ENCODE peak calls at places on chromosome 3, in seven cellular contexts. One of them, this sample, is unnamed.

GRCh38 chr3:23735575-23736326 is 70.0 kb upstream of the UBE2E1 start:
- DNase-seq in heart right ventricle: peak; percentile 58
- DNase-seq in WERI-Rb-1: peak; percentile 79
- DNase-seq in ascending aorta: no peak
- DNase-seq in omental fat pad: no peak
- DNase-seq in foreskin fibroblast: no peak
- DNase-seq in A673: peak; percentile 40
- DNase-seq in this sample: no peak

GRCh38 chr3:148791296-148791695 is 36.3 kb upstream of the CPB1 start:
- DNase-seq in heart right ventricle: peak; percentile 27
- DNase-seq in WERI-Rb-1: peak; percentile 57
- DNase-seq in ascending aorta: no peak
- DNase-seq in omental fat pad: no peak
- DNase-seq in foreskin fibroblast: no peak
- DNase-seq in A673: no peak
- DNase-seq in this sample: no peak

GRCh38 chr3:61685755-61686154 is 124.4 kb downstream of the PTPRG start:
- DNase-seq in heart right ventricle: no peak
- DNase-seq in WERI-Rb-1: no peak
- DNase-seq in ascending aorta: no peak
- DNase-seq in omental fat pad: no peak
- DNase-seq in foreskin fibroblast: no peak
- DNase-seq in A673: peak; percentile 57
- DNase-seq in this sample: no peak

GRCh38 chr3:45182915-45183881 is 37.0 kb upstream of the CDCP1 start:
- DNase-seq in heart right ventricle: no peak
- DNase-seq in WERI-Rb-1: peak; percentile 71
- DNase-seq in ascending aorta: no peak
- DNase-seq in omental fat pad: no peak
- DNase-seq in foreskin fibroblast: peak; percentile 32
- DNase-seq in A673: peak; percentile 48
- DNase-seq in this sample: peak; percentile 39

GRCh38 chr3:87873136-87873535 is 185.7 kb downstream of the CGGBP1 start:
- DNase-seq in heart right ventricle: no peak
- DNase-seq in WERI-Rb-1: no peak
- DNase-seq in ascending aorta: no peak
- DNase-seq in omental fat pad: no peak
- DNase-seq in foreskin fibroblast: peak; percentile 28
- DNase-seq in A673: no peak
- DNase-seq in this sample: peak; percentile 70

GRCh38 chr3:185645596-185646381 is 59.7 kb downstream of the SENP2 start:
- DNase-seq in heart right ventricle: no peak
- DNase-seq in WERI-Rb-1: peak; percentile 46
- DNase-seq in ascending aorta: no peak
- DNase-seq in omental fat pad: no peak
- DNase-seq in foreskin fibroblast: no peak
- DNase-seq in A673: no peak
- DNase-seq in this sample: no peak

GRCh38 chr3:160098946-160099626 is 110.5 kb downstream of the IL12A start:
- DNase-seq in heart right ventricle: no peak
- DNase-seq in WERI-Rb-1: no peak
- DNase-seq in ascending aorta: no peak
- DNase-seq in omental fat pad: no peak
- DNase-seq in foreskin fibroblast: no peak
- DNase-seq in A673: no peak
- DNase-seq in this sample: no peak

GRCh38 chr3:194306771-194307640 is 44.1 kb downstream of the CPN2 start:
- DNase-seq in heart right ventricle: no peak
- DNase-seq in WERI-Rb-1: no peak
- DNase-seq in ascending aorta: no peak
- DNase-seq in omental fat pad: no peak
- DNase-seq in foreskin fibroblast: no peak
- DNase-seq in A673: no peak
- DNase-seq in this sample: no peak

GRCh38 chr3:23966308-23966707 is 21.2 kb downstream of the NR1D2 start:
- DNase-seq in heart right ventricle: no peak
- DNase-seq in WERI-Rb-1: no peak
- DNase-seq in ascending aorta: no peak
- DNase-seq in omental fat pad: no peak
- DNase-seq in foreskin fibroblast: peak; percentile 65
- DNase-seq in A673: no peak
- DNase-seq in this sample: no peak

GRCh38 chr3:131733086-131733841 is 230.5 kb upstream of the MRPL3 start:
- DNase-seq in heart right ventricle: no peak
- DNase-seq in WERI-Rb-1: no peak
- DNase-seq in ascending aorta: no peak
- DNase-seq in omental fat pad: no peak
- DNase-seq in foreskin fibroblast: no peak
- DNase-seq in A673: no peak
- DNase-seq in this sample: no peak

GRCh38 chr3:188122571-188123169 is 31.3 kb upstream of the LPP start:
- DNase-seq in heart right ventricle: no peak
- DNase-seq in WERI-Rb-1: no peak
- DNase-seq in ascending aorta: no peak
- DNase-seq in omental fat pad: no peak
- DNase-seq in foreskin fibroblast: no peak
- DNase-seq in A673: no peak
- DNase-seq in this sample: no peak

GRCh38 chr3:194521514-194522260 is 34.9 kb upstream of the ATP13A3 start:
- DNase-seq in heart right ventricle: no peak
- DNase-seq in WERI-Rb-1: no peak
- DNase-seq in ascending aorta: peak; percentile 52
- DNase-seq in omental fat pad: no peak
- DNase-seq in foreskin fibroblast: peak; percentile 67
- DNase-seq in A673: no peak
- DNase-seq in this sample: peak; percentile 17

GRCh38 chr3:48344867-48345507 is 11.5 kb upstream of the SPINK8 start:
- DNase-seq in heart right ventricle: no peak
- DNase-seq in WERI-Rb-1: no peak
- DNase-seq in ascending aorta: no peak
- DNase-seq in omental fat pad: no peak
- DNase-seq in foreskin fibroblast: no peak
- DNase-seq in A673: no peak
- DNase-seq in this sample: no peak

GRCh38 chr3:117035785-117036184 is 326.2 kb downstream of the TUSC7 start:
- DNase-seq in heart right ventricle: no peak
- DNase-seq in WERI-Rb-1: no peak
- DNase-seq in ascending aorta: no peak
- DNase-seq in omental fat pad: no peak
- DNase-seq in foreskin fibroblast: peak; percentile 13
- DNase-seq in A673: no peak
- DNase-seq in this sample: no peak

GRCh38 chr3:112619295-112619694 is 21.6 kb downstream of the CCDC80 start:
- DNase-seq in heart right ventricle: no peak
- DNase-seq in WERI-Rb-1: no peak
- DNase-seq in ascending aorta: no peak
- DNase-seq in omental fat pad: no peak
- DNase-seq in foreskin fibroblast: no peak
- DNase-seq in A673: no peak
- DNase-seq in this sample: peak; percentile 28

GRCh38 chr3:187370051-187370450 is 1.9 kb downstream of the RTP4 start:
- DNase-seq in heart right ventricle: no peak
- DNase-seq in WERI-Rb-1: no peak
- DNase-seq in ascending aorta: no peak
- DNase-seq in omental fat pad: no peak
- DNase-seq in foreskin fibroblast: no peak
- DNase-seq in A673: no peak
- DNase-seq in this sample: no peak

GRCh38 chr3:80232760-80233159 is 465.0 kb upstream of the ROBO1 start:
- DNase-seq in heart right ventricle: no peak
- DNase-seq in WERI-Rb-1: no peak
- DNase-seq in ascending aorta: no peak
- DNase-seq in omental fat pad: no peak
- DNase-seq in foreskin fibroblast: peak; percentile 15
- DNase-seq in A673: peak; percentile 3
- DNase-seq in this sample: no peak

GRCh38 chr3:46427929-46428833 is 21.1 kb downstream of the CCRL2 start:
- DNase-seq in heart right ventricle: peak; percentile 29
- DNase-seq in WERI-Rb-1: no peak
- DNase-seq in ascending aorta: no peak
- DNase-seq in omental fat pad: no peak
- DNase-seq in foreskin fibroblast: no peak
- DNase-seq in A673: no peak
- DNase-seq in this sample: no peak

GRCh38 chr3:77038928-77039605 is 832 bp upstream of the ROBO2 start:
- DNase-seq in heart right ventricle: no peak
- DNase-seq in WERI-Rb-1: peak; percentile 52
- DNase-seq in ascending aorta: no peak
- DNase-seq in omental fat pad: no peak
- DNase-seq in foreskin fibroblast: peak; percentile 32
- DNase-seq in A673: peak; percentile 61
- DNase-seq in this sample: no peak

DNA sequence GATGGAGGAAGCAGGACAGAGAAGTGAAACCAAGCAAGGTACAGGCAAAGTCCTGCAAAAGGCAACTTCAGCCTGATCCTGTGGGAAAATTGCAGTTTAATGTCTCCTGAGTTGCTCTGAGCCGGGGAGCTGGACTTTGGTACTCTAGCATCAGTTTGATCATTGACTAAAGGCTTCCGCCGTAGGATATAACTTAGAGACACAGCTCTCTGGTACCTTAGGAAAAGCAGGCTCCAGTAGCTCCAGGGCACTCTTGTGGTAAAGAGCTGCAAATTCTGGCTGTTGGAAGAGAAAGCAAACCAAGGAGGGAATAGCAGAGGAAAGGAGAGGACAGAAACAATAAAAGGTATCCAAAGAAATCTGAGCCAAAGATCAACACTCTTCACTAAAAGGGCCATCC is 521.1 kb downstream of the PLOD2 start:
- DNase-seq in heart right ventricle: no peak
- DNase-seq in WERI-Rb-1: no peak
- DNase-seq in ascending aorta: no peak
- DNase-seq in omental fat pad: no peak
- DNase-seq in foreskin fibroblast: no peak
- DNase-seq in A673: no peak
- DNase-seq in this sample: no peak
- TF ChIP-seq CTCF in heart right ventricle: no peak
- TF ChIP-seq CTCF in WERI-Rb-1: no peak
- TF ChIP-seq CTCF in ascending aorta: no peak
- TF ChIP-seq CTCF in omental fat pad: no peak
- TF ChIP-seq CTCF in foreskin fibroblast: no peak
- TF ChIP-seq CTCF in A673: no peak
- TF ChIP-seq CTCF in this sample: no peak

GRCh38 chr3:169769287-169770181 is at the start of gene ACTRT3:
- DNase-seq in heart right ventricle: peak; percentile 66
- DNase-seq in WERI-Rb-1: no peak
- DNase-seq in ascending aorta: peak; percentile 75
- DNase-seq in omental fat pad: no peak
- DNase-seq in foreskin fibroblast: peak; percentile 69
- DNase-seq in A673: peak; percentile 82
- DNase-seq in this sample: peak; percentile 32

GRCh38 chr3:169765281-169765624 is 393 bp upstream of the TERC start:
- DNase-seq in heart right ventricle: no peak
- DNase-seq in WERI-Rb-1: no peak
- DNase-seq in ascending aorta: no peak
- DNase-seq in omental fat pad: no peak
- DNase-seq in foreskin fibroblast: no peak
- DNase-seq in A673: no peak
- DNase-seq in this sample: no peak

GRCh38 chr3:169760479-169760878 is 4.4 kb downstream of the TERC start:
- DNase-seq in heart right ventricle: no peak
- DNase-seq in WERI-Rb-1: no peak
- DNase-seq in ascending aorta: no peak
- DNase-seq in omental fat pad: no peak
- DNase-seq in foreskin fibroblast: peak; percentile 64
- DNase-seq in A673: peak; percentile 17
- DNase-seq in this sample: peak; percentile 57

GRCh38 chr3:169764164-169764452 is 752 bp downstream of the TERC start:
- DNase-seq in heart right ventricle: no peak
- DNase-seq in WERI-Rb-1: no peak
- DNase-seq in ascending aorta: no peak
- DNase-seq in omental fat pad: no peak
- DNase-seq in foreskin fibroblast: peak; percentile 27
- DNase-seq in A673: peak; percentile 39
- DNase-seq in this sample: peak; percentile 42

DNA sequence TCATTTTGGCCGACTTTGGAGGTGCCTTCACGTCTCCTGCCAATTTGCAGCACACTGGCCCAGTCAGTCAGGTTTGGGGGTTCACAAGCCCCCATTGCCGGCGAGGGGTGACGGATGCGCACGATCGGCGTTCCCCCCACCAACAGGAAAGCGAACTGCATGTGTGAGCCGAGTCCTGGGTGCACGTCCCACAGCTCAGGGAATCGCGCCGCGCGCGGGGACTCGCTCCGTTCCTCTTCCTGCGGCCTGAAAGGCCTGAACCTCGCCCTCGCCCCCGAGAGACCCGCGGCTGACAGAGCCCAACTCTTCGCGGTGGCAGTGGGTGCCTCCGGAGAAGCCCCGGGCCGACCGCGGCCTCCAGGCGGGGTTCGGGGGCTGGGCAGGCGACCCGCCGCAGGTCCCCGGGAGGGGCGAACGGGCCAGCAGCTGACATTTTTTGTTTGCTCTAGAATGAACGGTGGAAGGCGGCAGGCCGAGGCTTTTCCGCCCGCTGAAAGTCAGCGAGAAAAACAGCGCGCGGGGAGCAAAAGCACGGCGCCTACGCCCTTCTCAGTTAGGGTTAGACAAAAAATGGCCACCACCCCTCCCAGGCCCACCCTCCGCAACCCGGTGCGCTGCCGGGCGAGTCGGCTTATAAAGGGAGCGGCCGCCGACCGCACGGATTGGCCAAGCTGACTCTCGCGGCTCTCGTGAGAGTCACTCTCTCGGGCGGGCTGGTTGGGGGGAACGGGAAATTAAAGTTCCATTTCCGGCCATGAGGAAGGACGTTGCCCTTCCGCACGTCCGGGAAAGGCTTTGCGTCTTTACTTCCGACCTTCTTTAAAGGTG is at the start of gene TERC:
- DNase-seq in heart right ventricle: peak; percentile 95
- DNase-seq in WERI-Rb-1: peak; percentile 95
- DNase-seq in ascending aorta: peak; percentile 98
- DNase-seq in omental fat pad: peak; percentile 73
- DNase-seq in foreskin fibroblast: peak; percentile 94
- DNase-seq in A673: peak; percentile 92
- DNase-seq in this sample: peak; percentile 90
- TF ChIP-seq CTCF in heart right ventricle: no peak
- TF ChIP-seq CTCF in WERI-Rb-1: no peak
- TF ChIP-seq CTCF in ascending aorta: no peak
- TF ChIP-seq CTCF in omental fat pad: no peak
- TF ChIP-seq CTCF in foreskin fibroblast: no peak
- TF ChIP-seq CTCF in A673: no peak
- TF ChIP-seq CTCF in this sample: no peak

GRCh38 chr3:29026301-29026700 is 254.6 kb upstream of the RBMS3 start:
- DNase-seq in heart right ventricle: no peak
- DNase-seq in WERI-Rb-1: no peak
- DNase-seq in ascending aorta: no peak
- DNase-seq in omental fat pad: no peak
- DNase-seq in foreskin fibroblast: no peak
- DNase-seq in A673: no peak
- DNase-seq in this sample: no peak
- TF ChIP-seq CTCF in heart right ventricle: no peak
- TF ChIP-seq CTCF in WERI-Rb-1: no peak
- TF ChIP-seq CTCF in ascending aorta: no peak
- TF ChIP-seq CTCF in omental fat pad: no peak
- TF ChIP-seq CTCF in foreskin fibroblast: no peak
- TF ChIP-seq CTCF in A673: no peak
- TF ChIP-seq CTCF in this sample: no peak

DNA sequence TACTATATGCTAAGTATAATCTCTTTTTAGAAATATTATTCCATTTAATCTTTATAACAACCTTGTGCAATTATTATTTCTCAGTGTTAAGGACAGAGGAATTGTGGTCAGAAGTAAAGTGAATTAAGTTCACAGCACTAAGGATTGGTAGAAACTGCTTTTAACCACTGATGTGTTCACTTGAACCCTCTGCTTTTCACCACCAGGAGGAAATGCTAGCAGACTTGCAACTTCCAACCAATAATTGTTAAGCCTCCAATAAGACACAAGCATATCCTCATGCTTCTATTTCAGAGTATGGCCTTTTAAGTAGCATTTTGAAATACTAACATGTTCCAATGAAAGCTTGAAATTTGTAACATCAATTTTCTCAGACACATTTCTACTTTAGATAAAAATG is 527.4 kb downstream of the SI start:
- DNase-seq in heart right ventricle: no peak
- DNase-seq in WERI-Rb-1: no peak
- DNase-seq in ascending aorta: no peak
- DNase-seq in omental fat pad: no peak
- DNase-seq in foreskin fibroblast: no peak
- DNase-seq in A673: no peak
- DNase-seq in this sample: no peak
- TF ChIP-seq CTCF in heart right ventricle: no peak
- TF ChIP-seq CTCF in WERI-Rb-1: peak; percentile 18
- TF ChIP-seq CTCF in ascending aorta: no peak
- TF ChIP-seq CTCF in omental fat pad: no peak
- TF ChIP-seq CTCF in foreskin fibroblast: no peak
- TF ChIP-seq CTCF in A673: no peak
- TF ChIP-seq CTCF in this sample: no peak